ENCODE peak calls at places on chromosomes 11 and 22, in seven cellular contexts. A is iPS-NIHi11; M is AG08395; H is activated effector memory CD4-positive, alpha-beta T cell treated with anti-CD3 and anti-CD28 coated beads, Interleukin-2, amount 50 U/mL, for 16 hours; S is heart left ventricle; O is progenitor cell of endocrine pancreas; Y is A172. X is an unnamed sample.

GRCh38 chr22:30290679-30291333 is 1.5 kb upstream of the CASTOR1 start:
- DNase-seq in Y (peak), O (no peak), H (no peak), S (peak), A (peak), M (peak), X (peak)

GRCh38 chr11:80860632-80861031 is 1419.8 kb upstream of the TENM4 start:
- DNase-seq in H (no peak), Y (peak), M (no peak), A (no peak), O (no peak), S (no peak), X (peak)

GRCh38 chr11:65279713-65280459 is 18.1 kb downstream of the POLA2 start:
- DNase-seq in S (no peak), M (peak), A (no peak), O (no peak), H (peak), Y (peak), X (peak)

GRCh38 chr11:101915811-101916291 is 471 bp downstream of the ANGPTL5 start:
- DNase-seq in S (no peak), H (no peak), O (no peak), M (peak), A (no peak), Y (peak), X (peak)

GRCh38 chr22:46113110-46113909 is 37.0 kb upstream of the PPARA start:
- DNase-seq in A (no peak), O (no peak), Y (no peak), M (no peak), H (no peak), S (no peak), X (no peak)

GRCh38 chr11:69010361-69010891 is 2.6 kb downstream of the MRGPRF start:
- DNase-seq in O (no peak), H (no peak), M (peak), S (no peak), Y (peak), A (no peak), X (no peak)

GRCh38 chr11:14809466-14809865 is 82.6 kb downstream of the CYP2R1 start:
- DNase-seq in A (no peak), S (no peak), O (no peak), Y (no peak), H (no peak), M (no peak), X (no peak)

GRCh38 chr11:121163658-121164308 is 62.7 kb downstream of the TECTA start:
- DNase-seq in Y (no peak), A (no peak), O (no peak), M (no peak), H (no peak), S (no peak), X (no peak)

GRCh38 chr11:100730266-100730665 is 43.2 kb downstream of the ARHGAP42 start:
- DNase-seq in H (no peak), S (no peak), Y (no peak), A (no peak), M (peak), O (no peak), X (no peak)